ENCODE peak calls at places on chromosome 11, in ten cellular contexts. Q is RWPE1, V is heart right ventricle, T is cardiac muscle cell, N is ascending aorta, F is A549, X is PC-3, B is tibial artery, Z is brain microvascular endothelial cell, G is GM23338. A is an unnamed sample.

GRCh38 chr11:75313457-75314272 is 37.8 kb downstream of the ARRB1 start:
- DNase-seq in Q (no peak), V (peak; percentile 72), T (peak; percentile 80), N (peak; percentile 81), F (no peak), X (peak; percentile 25), B (peak; percentile 76), Z (peak; percentile 76), G (no peak), A (no peak)

GRCh38 chr11:61609970-61610347 is 29.1 kb upstream of the SYT7 start:
- DNase-seq in Q (no peak), V (no peak), T (no peak), N (no peak), F (no peak), X (peak; percentile 28), B (no peak), Z (no peak), G (peak; percentile 72), A (peak; percentile 81)

GRCh38 chr11:108593214-108593909 is at the start of gene EXPH5:
- DNase-seq in Q (peak; percentile 89), V (peak; percentile 86), T (peak; percentile 52), N (peak; percentile 90), F (peak; percentile 71), X (peak; percentile 99), B (peak; percentile 80), Z (peak; percentile 49), G (peak; percentile 99), A (peak; percentile 89)

GRCh38 chr11:76629853-76630599 is 40.5 kb downstream of the LRRC32 start:
- DNase-seq in Q (no peak), V (peak; percentile 87), T (peak; percentile 84), N (peak; percentile 89), F (no peak), X (no peak), B (peak; percentile 84), Z (no peak), G (peak; percentile 37), A (peak; percentile 66)

GRCh38 chr11:86669424-86669823 is 3.0 kb downstream of the ME3 start:
- DNase-seq in Q (no peak), V (no peak), T (no peak), N (no peak), F (no peak), X (no peak), B (no peak), Z (no peak), G (no peak), A (peak; percentile 71)

GRCh38 chr11:61334434-61335354 is 1.7 kb downstream of the TKFC start:
- DNase-seq in Q (peak; percentile 51), V (no peak), T (peak; percentile 67), N (no peak), F (no peak), X (peak; percentile 60), B (no peak), Z (peak; percentile 41), G (no peak), A (peak; percentile 41)

GRCh38 chr11:76654310-76654851 is 16.2 kb downstream of the LRRC32 start:
- DNase-seq in Q (no peak), V (peak; percentile 82), T (peak; percentile 96), N (peak; percentile 92), F (no peak), X (no peak), B (peak; percentile 81), Z (peak; percentile 75), G (no peak), A (no peak)

GRCh38 chr11:71383461-71383860 is 64.7 kb downstream of the DHCR7 start:
- DNase-seq in Q (no peak), V (no peak), T (no peak), N (no peak), F (no peak), X (no peak), B (no peak), Z (no peak), G (no peak), A (peak; percentile 69)

GRCh38 chr11:60208951-60209350 is 26.1 kb upstream of the MS4A6A start:
- DNase-seq in Q (no peak), V (no peak), T (no peak), N (no peak), F (no peak), X (no peak), B (no peak), Z (no peak), G (no peak), A (no peak)

DNA sequence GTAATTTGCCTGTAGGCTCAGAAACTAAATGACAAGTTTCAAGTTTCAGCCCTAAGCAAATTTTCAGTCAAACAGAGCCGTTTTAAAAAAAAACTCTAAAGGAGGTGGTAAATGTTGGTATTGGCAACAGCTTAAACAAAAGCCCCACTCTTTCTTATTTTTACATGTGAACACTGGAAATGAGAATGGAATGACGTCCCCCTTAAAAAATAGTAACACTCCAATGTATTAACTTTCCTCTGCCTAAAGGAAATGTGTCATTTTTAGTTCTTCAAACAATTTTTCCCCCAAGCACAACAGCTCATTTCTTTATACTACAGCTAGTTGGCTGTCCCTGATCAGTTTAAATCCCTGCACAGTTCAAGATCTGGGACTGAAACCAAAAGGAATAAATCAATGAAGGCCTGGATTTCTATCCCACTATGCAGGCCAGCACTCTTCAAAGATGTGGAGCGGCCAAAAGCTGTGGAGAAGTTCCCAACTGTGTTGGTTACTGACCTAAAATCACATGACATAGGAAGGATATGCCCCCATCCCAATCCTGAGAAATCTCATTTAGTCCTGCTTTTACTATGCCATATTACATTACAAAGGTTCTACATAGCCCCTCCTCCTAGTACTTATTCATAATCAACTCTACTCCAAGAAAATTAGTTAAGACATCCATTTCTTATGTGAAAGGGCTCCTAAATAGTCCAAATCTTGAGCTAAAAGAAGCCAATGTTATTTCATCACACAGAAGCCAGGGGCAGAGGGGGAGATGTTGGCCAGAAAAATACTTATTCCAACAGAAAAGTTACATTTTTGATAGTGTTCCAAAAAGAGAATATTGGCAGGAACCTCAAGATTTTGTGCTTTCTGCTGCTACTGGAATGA is 95.9 kb downstream of the CADM1 start:
- DNase-seq in Q (no peak), V (no peak), T (no peak), N (no peak), F (no peak), X (no peak), B (no peak), Z (no peak), G (no peak), A (no peak)
- H3K27ac ChIP-seq in Q (no peak overlapping the region), V (no peak overlapping the region), T (no peak overlapping the region), N (no peak overlapping the region), F (no peak overlapping the region), X (no peak overlapping the region), B (peak overlapping the region; percentile 7), Z (no peak overlapping the region), G (no peak overlapping the region), A (no peak overlapping the region)

GRCh38 chr11:691710-692590 is 3.1 kb downstream of the DEAF1 start:
- DNase-seq in Q (no peak), V (no peak), T (no peak), N (no peak), F (no peak), X (no peak), B (no peak), Z (no peak), G (no peak), A (no peak)
- H3K27ac ChIP-seq in Q (peak overlapping the region; percentile 97), V (no peak overlapping the region), T (no peak overlapping the region), N (no peak overlapping the region), F (no peak overlapping the region), X (no peak overlapping the region), B (no peak overlapping the region), Z (no peak overlapping the region), G (no peak overlapping the region), A (no peak overlapping the region)

DNA sequence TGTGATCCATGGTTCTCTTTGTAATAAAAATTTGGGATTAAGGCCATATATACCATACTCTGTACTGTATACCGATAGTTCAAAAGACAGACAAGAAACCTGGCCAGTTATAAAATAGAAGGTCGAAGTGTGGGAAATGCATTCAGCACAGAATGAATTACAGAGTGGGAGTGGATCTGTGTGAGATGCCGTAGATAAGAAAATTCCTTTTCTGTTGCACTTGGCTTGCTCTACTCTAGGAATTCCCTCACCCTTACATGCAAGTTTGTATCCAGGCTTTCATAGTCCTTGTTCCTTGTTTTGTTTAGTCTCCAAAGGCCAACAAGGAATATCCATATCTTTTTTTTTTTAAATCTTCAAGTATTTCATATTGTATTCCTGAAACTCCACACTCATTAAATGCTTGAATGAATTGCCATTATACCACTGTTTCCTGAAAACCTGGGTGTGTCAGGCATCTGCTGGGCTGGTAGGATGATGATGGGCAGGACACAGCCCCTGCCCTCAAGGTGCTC is 53.4 kb downstream of the TEAD1 start:
- DNase-seq in Q (no peak), V (no peak), T (peak; percentile 63), N (no peak), F (no peak), X (no peak), B (no peak), Z (peak; percentile 77), G (no peak), A (no peak)
- H3K27ac ChIP-seq in Q (no peak overlapping the region), V (no peak overlapping the region), T (no peak overlapping the region), N (no peak overlapping the region), F (peak overlapping the region; percentile 73), X (peak overlapping the region; percentile 99), B (no peak overlapping the region), Z (peak overlapping the region; percentile 84), G (no peak overlapping the region), A (no peak overlapping the region)

GRCh38 chr11:73971175-73971719 is 11.4 kb downstream of the UCP2 start:
- DNase-seq in Q (no peak), V (no peak), T (no peak), N (no peak), F (no peak), X (no peak), B (no peak), Z (no peak), G (no peak), A (peak; percentile 74)

GRCh38 chr11:73972187-73972586 is 10.5 kb downstream of the UCP2 start:
- DNase-seq in Q (no peak), V (no peak), T (no peak), N (peak; percentile 35), F (no peak), X (no peak), B (no peak), Z (no peak), G (no peak), A (peak; percentile 65)

GRCh38 chr11:73968356-73968966 is 14.2 kb downstream of the UCP2 start:
- DNase-seq in Q (no peak), V (no peak), T (no peak), N (no peak), F (no peak), X (no peak), B (no peak), Z (no peak), G (no peak), A (no peak)

GRCh38 chr11:73969991-73970800 is 12.4 kb downstream of the UCP2 start:
- DNase-seq in Q (no peak), V (no peak), T (no peak), N (no peak), F (no peak), X (no peak), B (no peak), Z (no peak), G (no peak), A (peak; percentile 63)

DNA sequence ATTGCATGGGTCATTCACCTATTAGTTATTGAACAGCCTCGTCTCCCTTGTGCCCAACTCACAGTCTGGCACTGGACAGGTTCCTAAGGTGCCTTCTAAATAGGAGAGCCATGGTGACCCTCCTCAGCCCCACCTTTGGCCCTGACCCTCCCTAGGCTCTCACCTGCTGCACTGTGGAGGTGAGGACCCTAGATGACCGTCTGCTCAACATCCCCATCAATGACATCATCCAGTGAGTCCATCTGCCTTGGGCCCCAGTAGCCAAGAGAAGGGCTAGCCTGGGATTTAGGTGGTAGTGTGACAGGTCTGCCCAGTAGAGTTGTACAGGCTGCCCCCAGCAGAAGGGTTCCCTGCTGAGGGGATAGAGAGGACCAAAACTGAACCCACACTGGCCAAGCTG is 13.6 kb downstream of the UCP2 start:
- DNase-seq in Q (no peak), V (no peak), T (no peak), N (no peak), F (no peak), X (no peak), B (no peak), Z (no peak), G (no peak), A (no peak)
- H3K27ac ChIP-seq in Q (no peak overlapping the region), V (no peak overlapping the region), T (no peak overlapping the region), N (no peak overlapping the region), F (no peak overlapping the region), X (no peak overlapping the region), B (no peak overlapping the region), Z (no peak overlapping the region), G (no peak overlapping the region), A (no peak overlapping the region)

A was measured in Karpas-422.